ENCODE peak calls at places on chromosomes 1 and 21, in eight cellular contexts. Y is ovary, A is psoas muscle, Z is neural progenitor cell, O is H9, V is small intestine, P is vagina, H is tibial nerve. E is an unnamed sample. For H3K4me1, the result is how much of the 10 kb centered on the place peaks cover.

GRCh38 chr1:183227963-183228649 is 42.0 kb downstream of the LAMC2 start:
- DNase-seq in Y (no peak), H (peak), Z (peak), O (peak), P (no peak), V (peak), A (no peak), E (no peak)

GRCh38 chr1:228099331-228099732 is 3.8 kb downstream of the C1orf35 start:
- DNase-seq in O (peak), V (no peak), H (no peak), Y (no peak), P (no peak), A (peak), Z (no peak), E (no peak)

GRCh38 chr1:99250724-99251123 is 13.6 kb upstream of the PLPPR4 start:
- DNase-seq in P (no peak), A (no peak), Y (no peak), V (no peak), H (no peak), Z (no peak), O (no peak), E (no peak)

GRCh38 chr1:116741781-116742565 is 12.3 kb upstream of the CD2 start:
- DNase-seq in V (no peak), H (no peak), A (no peak), P (no peak), Z (no peak), Y (no peak), O (no peak), E (no peak)

GRCh38 chr21:15732290-15732995 is 2.7 kb downstream of the USP25 start:
- DNase-seq in Y (no peak), P (no peak), O (no peak), H (peak), A (no peak), V (peak), Z (no peak), E (no peak)

GRCh38 chr1:97680894-97681293 is 239.9 kb downstream of the DPYD start:
- DNase-seq in O (no peak), A (no peak), H (no peak), Y (no peak), Z (no peak), P (no peak), V (peak), E (no peak)

GRCh38 chr1:202234331-202235002 is 40.9 kb downstream of the LGR6 start:
- DNase-seq in V (no peak), A (no peak), Y (no peak), O (no peak), P (no peak), Z (no peak), H (no peak), E (no peak)

GRCh38 chr1:52747450-52747849 is 21.2 kb downstream of the ZYG11B start:
- DNase-seq in Z (no peak), H (no peak), A (no peak), V (no peak), O (no peak), Y (no peak), P (no peak), E (no peak)

GRCh38 chr21:44074315-44074958 is 32.8 kb upstream of the PWP2 start:
- DNase-seq in O (no peak), H (no peak), Y (no peak), Z (no peak), P (no peak), A (no peak), V (no peak), E (no peak)

GRCh38 chr1:31784356-31785019 is 20.3 kb upstream of the ADGRB2 start:
- DNase-seq in P (no peak), Z (no peak), A (peak), O (peak), Y (no peak), H (no peak), V (no peak), E (no peak)

GRCh38 chr1:6732942-6733341 is 31.3 kb upstream of the DNAJC11 start:
- DNase-seq in A (no peak), H (no peak), V (no peak), Y (no peak), P (no peak), Z (no peak), O (no peak), E (no peak)

GRCh38 chr1:93670141-93670540 is 11.5 kb downstream of the BCAR3 start:
- DNase-seq in O (no peak), H (peak), P (no peak), Z (no peak), A (no peak), V (no peak), Y (peak), E (no peak)

GRCh38 chr21:36210779-36211659 is 54.4 kb downstream of the DOP1B start:
- DNase-seq in O (no peak), A (no peak), V (peak), Z (peak), Y (no peak), H (no peak), P (no peak), E (no peak)

GRCh38 chr1:21490774-21491482 is 18.3 kb upstream of the ALPL start:
- DNase-seq in Y (no peak), V (peak), Z (peak), O (peak), H (no peak), P (no peak), A (no peak), E (no peak)

GRCh38 chr1:29669912-29670311 is 433.6 kb downstream of the PTPRU start:
- DNase-seq in V (no peak), A (no peak), P (no peak), Y (no peak), H (no peak), Z (no peak), O (peak), E (no peak)

GRCh38 chr1:9338354-9339250 is 45.9 kb downstream of the SPSB1 start:
- DNase-seq in H (no peak), P (no peak), O (no peak), Z (no peak), V (no peak), A (no peak), Y (no peak), E (no peak)

GRCh38 chr21:45972353-45972715 is 9.2 kb upstream of the COL6A1 start:
- DNase-seq in Y (peak), H (no peak), V (no peak), P (no peak), O (no peak), Z (no peak), A (no peak), E (no peak)

GRCh38 chr1:46757956-46758304 is 39.0 kb upstream of the EFCAB14 start:
- DNase-seq in A (no peak), Z (no peak), V (peak), Y (no peak), P (no peak), H (no peak), O (no peak), E (no peak)

GRCh38 chr1:230909974-230910754 is 41.8 kb upstream of the C1orf198 start:
- DNase-seq in V (no peak), P (no peak), H (no peak), A (peak), Y (no peak), Z (no peak), O (no peak), E (no peak)

GRCh38 chr21:27034796-27035195 is 67.9 kb upstream of the ADAMTS5 start:
- DNase-seq in P (no peak), V (no peak), Z (no peak), Y (no peak), A (no peak), H (no peak), O (no peak), E (no peak)

GRCh38 chr1:246680180-246680579 is 44.0 kb upstream of the SCCPDH start:
- DNase-seq in P (no peak), O (no peak), H (no peak), Z (no peak), A (no peak), Y (no peak), V (no peak), E (no peak)

GRCh38 chr1:159881930-159882839 is 17.8 kb downstream of the CFAP45 start:
- DNase-seq in H (peak), O (no peak), Z (no peak), P (no peak), Y (peak), A (peak), V (peak), E (peak)

GRCh38 chr1:232428036-232428600 is 201.8 kb downstream of the SIPA1L2 start:
- DNase-seq in H (no peak), Z (no peak), P (no peak), A (no peak), O (no peak), V (no peak), Y (no peak), E (no peak)

GRCh38 chr1:65918564-65918963 is 125.9 kb downstream of the PDE4B start:
- DNase-seq in P (no peak), A (no peak), O (no peak), Z (no peak), H (no peak), Y (no peak), V (no peak), E (no peak)

GRCh38 chr1:19776287-19776686 is 23.4 kb downstream of the TMCO4 start:
- DNase-seq in P (no peak), A (no peak), Y (no peak), O (no peak), V (no peak), Z (no peak), H (no peak), E (no peak)

GRCh38 chr1:48030696-48031365 is 33.6 kb upstream of the TRABD2B start:
- DNase-seq in P (no peak), V (peak), H (no peak), Y (no peak), O (peak), Z (no peak), A (no peak), E (no peak)

GRCh38 chr1:239884776-239885175 is 206.9 kb upstream of the FMN2 start:
- DNase-seq in A (no peak), H (no peak), P (no peak), V (no peak), O (no peak), Z (no peak), Y (peak), E (no peak)

GRCh38 chr1:52752427-52752826 is 26.2 kb downstream of the ZYG11B start:
- DNase-seq in O (no peak), Z (no peak), V (no peak), A (no peak), Y (no peak), H (no peak), P (no peak), E (no peak)

GRCh38 chr1:70528591-70529333 is 117.7 kb downstream of the CTH start:
- DNase-seq in V (peak), A (no peak), H (peak), P (no peak), Y (no peak), Z (peak), O (peak), E (peak)

GRCh38 chr1:114209971-114210370 is 56.3 kb upstream of the SYT6 start:
- DNase-seq in V (no peak), P (no peak), H (no peak), O (peak), A (no peak), Z (no peak), Y (no peak), E (no peak)

GRCh38 chr21:37455504-37455911 is 88.9 kb downstream of the DYRK1A start:
- DNase-seq in V (peak), O (no peak), A (no peak), P (no peak), H (no peak), Y (no peak), Z (no peak), E (no peak)

GRCh38 chr1:234538930-234539649 is 60.1 kb upstream of the TARBP1 start:
- DNase-seq in V (no peak), O (no peak), H (no peak), Z (no peak), P (no peak), Y (no peak), A (peak), E (peak)

GRCh38 chr1:154550657-154551056 is 7.8 kb downstream of the UBE2Q1 start:
- DNase-seq in Y (no peak), H (no peak), O (no peak), P (no peak), Z (no peak), A (no peak), V (no peak), E (no peak)

GRCh38 chr1:116359060-116359830 is 13.8 kb upstream of the ATP1A1 start:
- DNase-seq in O (no peak), Y (no peak), P (no peak), V (no peak), H (no peak), A (no peak), Z (no peak), E (no peak)

GRCh38 chr1:39522661-39523567 is 31.5 kb downstream of the BMP8A start:
- DNase-seq in H (no peak), P (peak), Z (no peak), O (no peak), Y (no peak), V (no peak), A (no peak), E (no peak)

GRCh38 chr1:39526466-39527189 is 35.2 kb downstream of the BMP8A start:
- DNase-seq in O (no peak), Z (no peak), V (no peak), H (no peak), Y (no peak), A (no peak), P (no peak), E (no peak)

GRCh38 chr1:39524171-39524570 is 32.7 kb downstream of the BMP8A start:
- DNase-seq in Z (no peak), Y (no peak), H (no peak), A (no peak), O (no peak), P (no peak), V (no peak), E (no peak)

GRCh38 chr1:39525366-39526165 is 34.1 kb downstream of the BMP8A start:
- DNase-seq in A (no peak), Y (no peak), O (no peak), V (peak), H (no peak), P (no peak), Z (no peak), E (no peak)

DNA sequence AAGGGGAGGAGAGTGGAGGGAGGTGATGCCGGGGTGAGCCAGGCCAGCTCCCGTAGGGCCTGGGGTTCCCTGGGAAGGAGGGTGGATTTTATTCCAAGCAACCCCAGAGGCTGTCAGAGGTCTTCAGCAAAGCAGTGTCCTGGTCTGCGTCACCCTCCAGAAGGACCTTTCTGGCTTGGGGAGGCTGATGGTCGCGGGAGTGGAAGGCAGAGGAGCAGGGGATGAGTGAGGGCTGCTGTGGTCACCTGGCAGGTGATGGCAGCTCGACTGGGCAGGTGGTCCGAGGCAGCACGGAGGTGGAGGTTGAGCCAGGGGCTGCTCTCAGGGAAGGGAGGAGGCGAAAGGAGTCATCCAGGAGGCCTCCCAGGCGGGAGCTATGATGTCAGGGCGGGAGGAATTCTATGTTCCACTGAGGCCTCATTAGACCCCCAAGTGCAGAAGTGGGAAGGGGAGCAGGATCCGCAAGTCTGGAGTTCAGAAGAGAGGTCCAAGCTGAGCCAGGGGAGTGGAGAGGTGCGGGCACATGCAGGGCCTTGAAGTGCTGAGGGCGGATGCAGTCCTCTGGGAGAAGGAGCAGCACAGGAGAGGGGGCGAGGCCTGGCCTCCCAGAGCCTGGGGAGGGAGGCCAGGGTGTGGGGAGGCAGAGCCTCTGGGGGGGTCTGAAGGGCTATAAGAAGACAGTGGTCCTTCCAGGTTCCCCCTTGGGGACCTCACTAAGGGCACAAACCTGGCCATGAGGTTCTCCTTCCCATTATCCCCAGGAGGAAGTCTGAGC is 33.3 kb downstream of the BMP8A start:
- DNase-seq in Z (no peak), Y (no peak), P (no peak), A (no peak), V (no peak), O (no peak), H (no peak), E (no peak)
- H3K27ac ChIP-seq in Z (no peak), Y (peak), P (no peak), A (no peak), V (peak), O (no peak), H (no peak), E (no peak)

GRCh38 chr1:12480031-12480430 is 138.0 kb downstream of the DHRS3 start:
- DNase-seq in P (no peak), H (no peak), Z (no peak), A (no peak), V (no peak), Y (no peak), O (no peak), E (no peak)
- H3K4me1 ChIP-seq in P (half or more), H (under half), Z (under half), A (half or more), V (under half), Y (under half), O (under half), E (under half)

GRCh38 chr1:44571712-44572571 is 102.3 kb downstream of the TMEM53 start:
- DNase-seq in V (peak), Y (no peak), A (no peak), O (no peak), Z (no peak), P (no peak), H (no peak), E (peak)

GRCh38 chr1:44568128-44568900 is 106.0 kb downstream of the TMEM53 start:
- DNase-seq in O (no peak), V (no peak), A (no peak), H (no peak), P (no peak), Z (no peak), Y (no peak), E (peak)

GRCh38 chr1:44565265-44565750 is 109.0 kb downstream of the TMEM53 start:
- DNase-seq in Z (peak), V (no peak), H (no peak), Y (no peak), P (no peak), O (no peak), A (no peak), E (no peak)

GRCh38 chr1:44569491-44569890 is 104.8 kb downstream of the TMEM53 start:
- DNase-seq in A (no peak), P (no peak), V (no peak), Z (no peak), Y (no peak), O (no peak), H (no peak), E (no peak)

GRCh38 chr1:44566281-44567046 is 107.8 kb downstream of the TMEM53 start:
- DNase-seq in Z (no peak), H (no peak), Y (no peak), P (no peak), O (no peak), A (no peak), V (no peak), E (no peak)
- H3K27ac ChIP-seq in Z (no peak), H (no peak), Y (no peak), P (no peak), O (no peak), A (no peak), V (no peak), E (no peak)

GRCh38 chr1:175195798-175196197 is 3.2 kb upstream of the KIAA0040 start:
- DNase-seq in H (no peak), V (no peak), A (no peak), P (no peak), Z (no peak), O (no peak), Y (no peak), E (peak)
- H3K4me1 ChIP-seq in H (under half), V (under half), A (under half), P (under half), Z (under half), O (under half), Y (under half), E (half or more)

GRCh38 chr1:81836007-81836626 is 35.4 kb downstream of the ADGRL2 start:
- DNase-seq in Y (no peak), V (no peak), Z (no peak), O (no peak), A (no peak), H (no peak), P (no peak), E (no peak)
- H3K27ac ChIP-seq in Y (no peak), V (no peak), Z (peak), O (no peak), A (no peak), H (no peak), P (no peak), E (no peak)

GRCh38 chr1:39505289-39505688 is 13.9 kb downstream of the BMP8A start:
- DNase-seq in Y (no peak), A (no peak), O (no peak), P (no peak), H (no peak), V (no peak), Z (no peak), E (no peak)

GRCh38 chr1:39500862-39501389 is 9.5 kb downstream of the BMP8A start:
- DNase-seq in V (no peak), A (no peak), H (no peak), P (no peak), Z (no peak), O (no peak), Y (no peak), E (peak)

GRCh38 chr1:39499668-39500067 is 8.2 kb downstream of the BMP8A start:
- DNase-seq in Z (no peak), Y (peak), A (no peak), H (no peak), O (no peak), V (no peak), P (no peak), E (no peak)

GRCh38 chr1:39497570-39497969 is 6.1 kb downstream of the BMP8A start:
- DNase-seq in O (no peak), H (no peak), V (no peak), Z (no peak), A (no peak), P (no peak), Y (no peak), E (no peak)

DNA sequence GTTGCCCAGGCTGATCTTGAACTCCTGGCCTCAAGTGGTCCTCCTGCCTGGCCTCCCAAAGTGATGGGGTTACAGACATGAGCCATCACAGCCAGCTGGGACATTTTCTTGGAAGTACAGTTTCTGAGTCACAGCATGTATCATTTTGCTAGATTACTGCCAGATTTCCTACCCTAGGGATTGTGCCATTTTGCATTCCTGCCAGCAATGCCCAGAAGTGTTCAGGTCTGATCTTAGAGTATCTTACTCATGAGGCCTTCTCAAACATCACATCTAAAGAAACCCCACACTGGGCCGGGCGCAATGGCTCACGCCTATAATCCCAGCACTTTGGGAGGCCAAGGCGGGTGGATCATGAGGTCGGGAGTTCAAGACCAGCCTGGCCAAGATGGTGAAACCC is 10.2 kb downstream of the BMP8A start:
- DNase-seq in Y (no peak), A (no peak), H (no peak), O (no peak), V (no peak), P (no peak), Z (no peak), E (peak)
- H3K4me1 ChIP-seq in Y (under half), A (under half), H (under half), O (under half), V (under half), P (under half), Z (under half), E (under half)

GRCh38 chr1:112704908-112705627 is 1.9 kb downstream of the RHOC start:
- DNase-seq in P (no peak), H (peak), A (peak), Z (peak), V (peak), O (peak), Y (peak), E (peak)

GRCh38 chr1:112708002-112708448 is 1.1 kb upstream of the RHOC start:
- DNase-seq in O (no peak), Y (no peak), H (no peak), V (no peak), P (no peak), Z (no peak), A (no peak), E (no peak)

GRCh38 chr1:112708489-112708888 is 1.6 kb upstream of the RHOC start:
- DNase-seq in Y (no peak), Z (no peak), A (no peak), H (no peak), V (no peak), P (no peak), O (no peak), E (no peak)

GRCh38 chr1:112706505-112707216 is at the start of gene RHOC:
- DNase-seq in Y (peak), A (peak), O (peak), Z (peak), V (peak), H (no peak), P (no peak), E (no peak)

GRCh38 chr1:112707217-112708001 is 482 bp upstream of the RHOC start:
- DNase-seq in V (peak), P (no peak), Z (peak), A (peak), Y (peak), H (peak), O (peak), E (peak)
- H3K27ac ChIP-seq in V (peak), P (peak), Z (no peak), A (peak), Y (peak), H (peak), O (no peak), E (no peak)

E was measured in foreskin keratinocyte.